ENCODE peak calls at places on chromosomes 2 and 18, in five cellular contexts. I is right lobe of liver, M is dorsolateral prefrontal cortex, H is astrocyte of the spinal cord, U is HCT116. Z is an unnamed sample.

GRCh38 chr2:3264010-3264744 is 113.4 kb downstream of the EIPR1 start:
- DNase-seq in I (no peak), M (no peak), H (no peak), U (no peak), Z (no peak)

GRCh38 chr2:62432407-62432806 is 73.6 kb downstream of the TMEM17 start:
- DNase-seq in I (no peak), M (no peak), H (no peak), U (no peak), Z (no peak)

GRCh38 chr2:107072150-107072940 is 186.4 kb upstream of the ST6GAL2 start:
- DNase-seq in I (no peak), M (no peak), H (no peak), U (no peak), Z (peak)

GRCh38 chr2:41910126-41910525 is 137.7 kb upstream of the PKDCC start:
- DNase-seq in I (no peak), M (no peak), H (peak), U (no peak), Z (peak)

GRCh38 chr2:176068037-176068832 is 15.5 kb downstream of the EVX2 start:
- DNase-seq in I (no peak), M (no peak), H (no peak), U (no peak), Z (no peak)

GRCh38 chr2:181037922-181038321 is 57.5 kb downstream of the UBE2E3 start:
- DNase-seq in I (no peak), M (no peak), H (peak), U (no peak), Z (peak)

GRCh38 chr18:62878305-62878704 is 163.0 kb downstream of the PHLPP1 start:
- DNase-seq in I (no peak), M (no peak), H (no peak), U (no peak), Z (peak)

GRCh38 chr2:210568108-210568507 is 11.7 kb downstream of the CPS1 start:
- DNase-seq in I (no peak), M (no peak), H (no peak), U (no peak), Z (no peak)

GRCh38 chr2:202545931-202546330 is 88.8 kb upstream of the FAM117B start:
- DNase-seq in I (no peak), M (no peak), H (no peak), U (no peak), Z (no peak)

GRCh38 chr18:76202322-76202721 is 292.7 kb downstream of the ZNF516 start:
- DNase-seq in I (no peak), M (no peak), H (no peak), U (no peak), Z (no peak)

GRCh38 chr2:218371987-218372358 is 10.1 kb upstream of the SLC11A1 start:
- DNase-seq in I (no peak), M (no peak), H (no peak), U (no peak), Z (no peak)
- TF ChIP-seq CTCF in I (no peak), M (no peak), H (no peak), U (no peak), Z (no peak)

GRCh38 chr18:70195014-70195614 is 10.4 kb downstream of the RTTN start:
- DNase-seq in I (no peak), M (no peak), H (no peak), U (no peak), Z (no peak)

GRCh38 chr18:70197042-70197441 is 8.4 kb downstream of the RTTN start:
- DNase-seq in I (no peak), M (no peak), H (no peak), U (no peak), Z (no peak)

GRCh38 chr18:70195852-70196434 is 9.5 kb downstream of the RTTN start:
- DNase-seq in I (no peak), M (no peak), H (peak), U (no peak), Z (peak)

GRCh38 chr18:70197844-70198243 is 7.6 kb downstream of the RTTN start:
- DNase-seq in I (no peak), M (no peak), H (no peak), U (no peak), Z (no peak)

GRCh38 chr18:70200286-70200685 is 5.2 kb downstream of the RTTN start:
- DNase-seq in I (no peak), M (no peak), H (no peak), U (no peak), Z (no peak)
- H3K4me3 ChIP-seq in I (no peak), M (no peak), H (no peak), U (no peak), Z (no peak)

GRCh38 chr2:18117592-18117991 is 239.1 kb downstream of the KCNS3 start:
- DNase-seq in I (no peak), M (no peak), H (peak), U (peak), Z (peak)

GRCh38 chr2:18119883-18120282 is 241.4 kb downstream of the KCNS3 start:
- DNase-seq in I (peak), M (no peak), H (peak), U (no peak), Z (peak)

GRCh38 chr2:18122544-18123210 is 244.2 kb downstream of the KCNS3 start:
- DNase-seq in I (no peak), M (no peak), H (no peak), U (no peak), Z (no peak)

GRCh38 chr2:18123211-18123570 is 244.7 kb downstream of the KCNS3 start:
- DNase-seq in I (no peak), M (no peak), H (no peak), U (no peak), Z (no peak)

DNA sequence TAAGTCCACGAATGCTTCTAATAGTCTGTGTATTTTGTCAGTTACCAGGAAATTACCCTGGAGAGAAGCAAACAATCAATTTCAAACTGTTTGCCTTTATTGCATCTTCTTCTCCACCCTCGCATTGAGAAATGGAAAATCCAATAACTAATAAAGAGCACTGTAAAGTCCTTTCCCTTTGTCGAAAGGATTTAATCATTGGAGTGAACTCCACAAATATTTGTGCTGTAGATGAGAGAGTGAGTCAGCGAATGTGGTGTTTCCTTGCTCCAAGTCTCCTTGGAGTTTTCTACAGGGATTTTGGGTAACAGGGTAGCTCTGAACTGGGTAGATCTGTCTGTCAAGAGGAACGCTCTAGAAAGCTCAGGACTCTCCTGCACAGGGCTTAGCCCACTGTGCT is 240.2 kb downstream of the KCNS3 start:
- DNase-seq in I (no peak), M (no peak), H (peak), U (no peak), Z (no peak)
- TF ChIP-seq CTCF in I (no peak), M (no peak), H (no peak), U (no peak), Z (no peak)

GRCh38 chr2:76737607-76738006 is 784.6 kb downstream of the LRRTM4 start:
- DNase-seq in I (no peak), M (no peak), H (no peak), U (no peak), Z (no peak)
- H3K4me3 ChIP-seq in I (no peak), M (no peak), H (no peak), U (no peak), Z (no peak)

GRCh38 chr2:120735750-120736170 is at the start of gene GLI2:
- DNase-seq in I (peak), M (no peak), H (peak), U (peak), Z (peak)
- TF ChIP-seq CTCF in I (peak), M (peak), H (peak), U (peak), Z (peak)

GRCh38 chr18:45412577-45412976 is 202.7 kb upstream of the SLC14A2 start:
- DNase-seq in I (no peak), M (no peak), H (no peak), U (no peak), Z (no peak)
- H3K4me3 ChIP-seq in I (no peak), M (no peak), H (no peak), U (no peak), Z (no peak)

Z was measured in cardiac fibroblast.